ENCODE peak calls at places on chromosomes 4 and X, in eight cellular contexts. E is sigmoid colon, S is HCT116, A is esophagus muscularis mucosa, O is AG10803, X is colonic mucosa, C is breast epithelium, J is ovary. Z is an unnamed sample.

GRCh38 chr4:94648699-94649098 is 109.1 kb upstream of the BMPR1B start:
- DNase-seq in C (no peak), X (no peak), A (no peak), J (no peak), O (no peak), E (no peak), S (no peak), Z (no peak)

GRCh38 chr4:111698361-111698760 is 446.9 kb upstream of the FAM241A start:
- DNase-seq in C (no peak), J (no peak), S (no peak), O (no peak), X (no peak), E (no peak), A (no peak), Z (no peak)

GRCh38 chr4:40046311-40046980 is 10.2 kb upstream of the N4BP2 start:
- DNase-seq in E (no peak), O (peak), J (peak), A (no peak), S (no peak), C (peak), X (peak), Z (peak)

GRCh38 chr4:102042843-102043802 is 252.6 kb downstream of the BANK1 start:
- DNase-seq in O (no peak), A (no peak), X (no peak), S (no peak), E (no peak), C (no peak), J (no peak), Z (no peak)

GRCh38 chr4:8609406-8609805 is 16.8 kb downstream of the CPZ start:
- DNase-seq in S (no peak), X (no peak), O (no peak), E (no peak), J (no peak), C (no peak), A (no peak), Z (no peak)

GRCh38 chr4:2337896-2338295 is 76.0 kb upstream of the MXD4 start:
- DNase-seq in J (no peak), O (no peak), A (peak), C (peak), X (no peak), S (no peak), E (peak), Z (no peak)

GRCh38 chr4:61437923-61438322 is 237.8 kb downstream of the ADGRL3 start:
- DNase-seq in E (no peak), X (no peak), A (no peak), C (no peak), J (no peak), O (no peak), S (no peak), Z (no peak)

GRCh38 chr4:73917081-73917501 is 47.9 kb downstream of the CXCL1 start:
- DNase-seq in S (no peak), A (no peak), E (no peak), O (peak), C (no peak), X (no peak), J (no peak), Z (peak)

GRCh38 chrX:143945171-143945570 is 61.3 kb downstream of the UBE2NL start:
- DNase-seq in O (no peak), E (no peak), S (no peak), A (no peak), C (no peak), X (no peak), J (no peak), Z (no peak)

GRCh38 chr4:25928956-25929336 is 14.9 kb downstream of the SMIM20 start:
- DNase-seq in X (no peak), O (peak), S (no peak), A (no peak), J (no peak), E (no peak), C (no peak), Z (peak)

GRCh38 chr4:82560853-82561744 is 689 bp downstream of the TMEM150C start:
- DNase-seq in S (no peak), C (no peak), J (peak), A (peak), X (no peak), O (no peak), E (no peak), Z (no peak)

GRCh38 chr4:3656441-3657376 is 109.5 kb upstream of the ADRA2C start:
- DNase-seq in C (no peak), J (no peak), X (peak), E (no peak), O (no peak), A (no peak), S (no peak), Z (no peak)

GRCh38 chr4:125420499-125420898 is 105.7 kb downstream of the FAT4 start:
- DNase-seq in A (no peak), X (no peak), S (no peak), J (no peak), O (no peak), C (no peak), E (no peak), Z (no peak)

GRCh38 chr4:77367638-77368037 is 210.6 kb downstream of the CCNG2 start:
- DNase-seq in E (no peak), J (no peak), X (no peak), O (no peak), C (no peak), A (no peak), S (no peak), Z (no peak)

GRCh38 chr4:168141733-168142132 is 49.4 kb downstream of the ANXA10 start:
- DNase-seq in E (no peak), J (no peak), A (no peak), O (no peak), X (no peak), S (no peak), C (no peak), Z (no peak)

GRCh38 chrX:40097492-40098263 is at the start of gene BCOR:
- DNase-seq in C (no peak), O (peak), S (no peak), A (no peak), J (peak), X (peak), E (peak), Z (no peak)

GRCh38 chr4:8200302-8200975 is 1.3 kb downstream of the SH3TC1 start:
- DNase-seq in X (no peak), A (peak), E (peak), J (no peak), C (peak), O (no peak), S (no peak), Z (no peak)

GRCh38 chr4:105433421-105433820 is 40.4 kb downstream of the PPA2 start:
- DNase-seq in O (no peak), S (no peak), C (no peak), E (no peak), J (no peak), A (no peak), X (no peak), Z (no peak)

GRCh38 chr4:184719407-184719806 is 14.5 kb downstream of the CENPU start:
- DNase-seq in C (no peak), X (no peak), A (no peak), E (no peak), O (no peak), S (no peak), J (no peak), Z (no peak)

GRCh38 chr4:1209821-1210220 is 37.4 kb upstream of the SPON2 start:
- DNase-seq in C (no peak), E (peak), A (peak), S (no peak), O (peak), J (peak), X (peak), Z (no peak)

GRCh38 chrX:774536-774935 is 143.9 kb downstream of the SHOX start:
- DNase-seq in E (no peak), J (no peak), O (no peak), X (no peak), A (no peak), S (no peak), C (no peak), Z (no peak)

GRCh38 chr4:52998413-52998812 is 136.3 kb downstream of the RASL11B start:
- DNase-seq in X (no peak), J (no peak), O (no peak), S (no peak), A (no peak), C (no peak), E (no peak), Z (no peak)
- H3K4me3 ChIP-seq in X (no peak), J (no peak), O (no peak), S (no peak), A (no peak), C (no peak), E (no peak), Z (no peak)

GRCh38 chr4:91113130-91113706 is 986.0 kb downstream of the CCSER1 start:
- DNase-seq in O (no peak), J (no peak), E (no peak), A (no peak), X (no peak), C (no peak), S (peak), Z (peak)

GRCh38 chr4:91111556-91111955 is 984.4 kb downstream of the CCSER1 start:
- DNase-seq in E (no peak), O (no peak), C (no peak), A (no peak), S (no peak), J (no peak), X (no peak), Z (no peak)

GRCh38 chr4:91118597-91118996 is 991.4 kb downstream of the CCSER1 start:
- DNase-seq in O (no peak), X (no peak), S (no peak), E (no peak), C (no peak), A (no peak), J (no peak), Z (no peak)

GRCh38 chr4:91114386-91114785 is 987.2 kb downstream of the CCSER1 start:
- DNase-seq in O (no peak), E (no peak), S (no peak), A (no peak), X (no peak), J (no peak), C (no peak), Z (no peak)

GRCh38 chr4:91116861-91117260 is 989.7 kb downstream of the CCSER1 start:
- DNase-seq in X (no peak), S (peak), A (no peak), J (no peak), O (no peak), C (no peak), E (no peak), Z (no peak)
- TF ChIP-seq CTCF in X (no peak), S (peak), A (no peak), J (no peak), O (no peak), C (no peak), E (no peak), Z (peak)

GRCh38 chr4:98332017-98332416 is 70.8 kb downstream of the RAP1GDS1 start:
- DNase-seq in J (no peak), A (no peak), C (no peak), O (no peak), E (no peak), S (no peak), X (no peak), Z (no peak)
- H3K4me3 ChIP-seq in J (no peak), A (no peak), C (no peak), O (no peak), E (no peak), S (no peak), X (no peak), Z (no peak)

DNA sequence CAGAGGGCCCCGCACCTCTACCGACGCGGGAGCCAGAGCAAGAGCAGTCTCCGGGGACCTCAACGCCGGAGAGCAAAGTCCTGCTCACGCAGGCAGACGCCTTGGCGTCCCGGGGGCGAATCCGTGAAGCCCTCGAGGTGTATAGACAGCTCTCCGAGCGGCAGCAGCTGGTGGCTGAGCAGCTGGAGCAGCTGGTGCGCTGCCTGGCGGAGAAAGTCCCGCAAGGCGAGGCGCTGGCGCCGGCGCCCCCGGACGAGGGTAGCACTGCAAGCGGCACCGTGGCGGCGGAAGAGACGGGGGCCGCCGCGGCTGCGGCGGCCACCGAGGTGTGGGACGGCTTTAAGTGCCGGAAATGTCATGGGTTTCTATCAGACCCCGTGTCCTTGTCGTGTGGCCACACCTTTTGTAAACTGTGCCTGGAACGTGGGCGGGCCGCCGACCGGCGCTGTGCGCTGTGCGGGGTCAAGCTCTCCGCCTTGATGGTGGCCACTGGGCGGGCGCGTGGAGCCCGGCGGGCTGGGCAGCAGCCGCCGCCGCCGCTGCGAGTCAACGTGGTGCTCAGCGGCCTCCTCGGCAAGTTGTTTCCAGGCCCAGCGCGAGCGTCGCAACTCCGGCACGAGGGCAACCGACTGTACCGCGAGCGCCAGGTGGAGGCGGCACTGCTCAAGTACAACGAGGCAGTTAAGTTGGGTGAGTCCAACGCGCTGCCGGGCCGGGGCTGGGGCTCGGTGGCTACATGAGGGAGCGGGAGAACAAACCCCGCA is 672 bp downstream of the LONRF3 start:
- DNase-seq in C (no peak), A (peak), X (peak), J (peak), S (no peak), E (peak), O (no peak), Z (no peak)
- TF ChIP-seq CTCF in C (no peak), A (no peak), X (no peak), J (no peak), S (no peak), E (no peak), O (no peak), Z (no peak)

GRCh38 chr4:171929907-171930306 is 116.7 kb downstream of the GALNTL6 start:
- DNase-seq in X (no peak), J (no peak), S (no peak), O (no peak), C (no peak), E (no peak), A (no peak), Z (no peak)
- H3K4me3 ChIP-seq in X (no peak), J (no peak), S (no peak), O (no peak), C (no peak), E (no peak), A (no peak), Z (no peak)

GRCh38 chr4:152537881-152538280 is 2.0 kb upstream of the FBXW7 start:
- DNase-seq in A (no peak), O (no peak), J (no peak), E (no peak), S (no peak), C (no peak), X (no peak), Z (no peak)

GRCh38 chr4:152535236-152535902 is 523 bp downstream of the FBXW7 start:
- DNase-seq in S (no peak), A (no peak), J (peak), C (no peak), O (no peak), E (peak), X (peak), Z (no peak)

GRCh38 chr4:152535903-152536544 is at the start of gene FBXW7:
- DNase-seq in J (peak), O (peak), X (peak), S (peak), E (peak), A (peak), C (peak), Z (peak)

GRCh38 chr4:152534541-152535231 is 1.2 kb downstream of the FBXW7 start:
- DNase-seq in J (peak), X (peak), C (no peak), E (no peak), O (peak), S (no peak), A (no peak), Z (no peak)

DNA sequence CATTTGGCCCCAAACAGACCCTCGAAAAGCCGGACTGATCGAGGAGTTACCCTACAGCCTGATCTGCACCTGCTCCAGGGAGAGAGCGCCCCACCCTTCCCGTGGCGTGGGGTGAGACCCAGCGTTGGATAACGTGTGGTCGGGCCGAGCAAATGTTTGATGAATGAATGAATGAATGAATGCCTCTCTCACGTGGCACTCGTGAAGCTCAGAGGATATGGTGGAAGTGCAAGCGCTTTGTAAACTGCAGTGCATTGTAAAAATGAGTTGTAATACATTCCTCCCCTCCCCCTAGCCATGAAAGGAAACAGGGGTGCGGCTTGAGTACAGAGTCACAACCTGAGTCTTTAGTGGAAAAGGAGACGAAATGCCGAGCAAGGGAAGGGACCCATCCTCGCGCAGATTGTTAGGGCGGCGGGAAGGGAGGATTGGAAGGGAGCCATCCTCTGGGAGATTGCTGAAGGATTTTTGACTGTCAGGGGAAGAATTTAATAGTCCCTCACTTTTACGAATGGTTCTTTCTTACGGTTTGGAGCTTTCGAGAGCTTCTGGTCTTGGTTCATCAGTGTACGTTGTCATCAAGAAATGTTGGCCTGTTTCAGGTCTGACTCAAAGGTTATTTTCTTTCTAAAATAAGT is 772 bp upstream of the FBXW7 start:
- DNase-seq in X (peak), S (peak), O (peak), E (no peak), A (no peak), J (no peak), C (no peak), Z (peak)
- TF ChIP-seq CTCF in X (no peak), S (no peak), O (no peak), E (no peak), A (no peak), J (no peak), C (no peak), Z (no peak)

DNA sequence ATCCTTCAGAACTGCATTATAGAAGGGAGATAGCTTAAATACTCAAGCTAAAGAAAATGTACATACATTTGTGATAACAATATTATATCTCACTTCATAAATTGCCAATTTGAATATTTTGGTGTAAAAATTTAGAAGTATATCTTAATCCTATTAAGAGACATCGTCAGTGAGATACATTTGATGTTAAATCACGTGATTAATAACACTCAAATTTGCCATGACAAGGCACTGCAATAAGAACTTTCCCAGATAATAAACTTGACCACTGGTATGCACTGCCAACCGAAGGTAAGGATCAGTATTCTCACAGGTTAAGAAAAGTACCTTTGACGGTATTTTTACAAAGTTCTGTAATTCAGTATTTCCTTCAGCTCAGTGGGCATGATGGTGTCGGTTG is 764.7 kb upstream of the FRG1 start:
- DNase-seq in O (no peak), S (no peak), C (no peak), E (no peak), X (no peak), A (no peak), J (no peak), Z (no peak)
- H3K4me3 ChIP-seq in O (no peak), S (no peak), C (no peak), E (no peak), X (no peak), A (no peak), J (no peak), Z (no peak)

Z was measured in brain microvascular endothelial cell.